ENCODE peak calls at places on chromosomes 11 and 22, in four cellular contexts. B is Peyer's patch, Q is WTC11, W is fibroblast of lung. R is an unnamed sample.
A peak's percentile ranks its signal among the peaks of the same experiment; 100 is the strongest.

GRCh38 chr11:27806122-27806521 is 105.9 kb upstream of the BDNF start:
- DNase-seq in Q (peak; percentile 21), B (no peak), W (no peak), R (no peak)

GRCh38 chr11:65293909-65294381 is 20.7 kb upstream of the CDC42EP2 start:
- DNase-seq in B (no peak), Q (no peak), W (no peak), R (no peak)

GRCh38 chr11:95790933-95791247 is 592 bp downstream of the CEP57 start:
- DNase-seq in Q (peak; percentile 54), W (peak; percentile 66), B (peak; percentile 73), R (peak; percentile 53)

GRCh38 chr11:10529279-10529678 is 11.7 kb downstream of the RNF141 start:
- DNase-seq in W (peak; percentile 88), B (no peak), Q (no peak), R (no peak)

GRCh38 chr11:61098778-61099177 is 3.5 kb upstream of the CD5 start:
- DNase-seq in B (no peak), Q (no peak), W (no peak), R (no peak)

GRCh38 chr11:77095551-77096490 is 6.8 kb upstream of the OMP start:
- DNase-seq in B (no peak), W (no peak), Q (no peak), R (no peak)

GRCh38 chr11:3166268-3167142 is 1.4 kb upstream of the OSBPL5 start:
- DNase-seq in W (no peak), B (no peak), Q (peak; percentile 16), R (no peak)

GRCh38 chr22:47623056-47623739 is 860.7 kb downstream of the TBC1D22A start:
- DNase-seq in W (no peak), B (no peak), Q (no peak), R (no peak)

GRCh38 chr11:422249-422656 is 7.5 kb upstream of the SIGIRR start:
- DNase-seq in B (no peak), Q (no peak), W (no peak), R (no peak)

GRCh38 chr11:41116970-41117369 is 342.5 kb downstream of the LRRC4C start:
- DNase-seq in Q (peak; percentile 33), B (no peak), W (no peak), R (no peak)

GRCh38 chr22:35330258-35330861 is 30.7 kb downstream of the TOM1 start:
- DNase-seq in W (peak; percentile 60), Q (no peak), B (peak; percentile 79), R (no peak)

DNA sequence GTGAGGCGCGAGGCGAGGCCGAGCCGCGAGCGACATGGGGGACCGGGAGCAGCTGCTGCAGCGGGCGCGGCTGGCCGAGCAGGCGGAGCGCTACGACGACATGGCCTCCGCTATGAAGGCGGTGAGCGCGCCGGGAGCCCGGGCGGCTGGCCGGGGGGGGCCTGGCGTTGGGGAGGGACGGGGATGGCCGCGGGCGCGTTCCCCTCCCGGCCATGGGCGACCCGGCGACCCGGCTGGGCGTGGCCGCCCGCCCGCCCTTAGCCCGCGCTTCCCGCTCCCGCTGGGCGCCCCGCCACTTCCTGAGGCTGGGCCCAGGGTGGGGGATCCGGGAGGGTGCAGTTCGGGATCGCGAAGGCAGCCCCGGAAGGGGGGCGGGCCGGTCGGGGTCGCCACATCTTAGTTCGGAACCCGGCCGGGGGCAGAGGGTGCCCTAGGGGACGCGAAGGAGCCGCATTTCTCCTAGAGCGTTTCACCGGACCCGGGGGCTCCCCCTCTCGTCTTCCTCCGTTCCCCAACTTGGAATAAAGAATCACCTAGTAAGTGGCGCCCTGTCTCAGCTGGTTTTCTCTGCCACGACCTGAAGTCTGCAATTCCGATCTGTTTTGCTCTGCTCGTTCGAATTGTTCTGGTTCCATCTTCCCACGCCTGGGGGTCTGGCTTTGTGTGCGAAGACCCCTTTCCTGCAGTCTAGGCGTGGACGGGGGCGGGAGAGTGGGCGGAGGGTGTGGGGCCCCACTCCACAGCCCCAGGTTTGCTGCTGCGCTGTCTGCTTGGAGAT is 554 bp downstream of the YWHAH start:
- DNase-seq in B (peak; percentile 45), Q (peak; percentile 48), W (no peak), R (peak; percentile 37)
- TF ChIP-seq CTCF in B (no peak), Q (no peak), W (no peak), R (no peak)

GRCh38 chr11:18798941-18799469 is 7.4 kb upstream of the PTPN5 start:
- DNase-seq in B (no peak), Q (no peak), W (no peak), R (no peak)
- TF ChIP-seq CTCF in B (no peak), Q (no peak), W (no peak), R (no peak)

GRCh38 chr11:11618973-11619435 is 2.8 kb downstream of the GALNT18 start:
- DNase-seq in W (no peak), Q (peak; percentile 20), B (no peak), R (peak; percentile 26)
- TF ChIP-seq CTCF in W (no peak), Q (no peak), B (no peak), R (no peak)

GRCh38 chr11:68009391-68010000 is 631 bp upstream of the ALDH3B1 start:
- DNase-seq in W (peak; percentile 38), B (peak; percentile 57), Q (no peak), R (no peak)
- TF ChIP-seq CTCF in W (peak; percentile 30), B (no peak), Q (no peak), R (no peak)

R was measured in endothelial cell.